ENCODE peak calls at places on chromosomes 16 and 17, in six cellular contexts. Z is cardiac muscle cell, U is A673, J is IMR-90, L is breast epithelium, T is heart left ventricle. P is an unnamed sample.

GRCh38 chr16:56742030-56742984 is 12.4 kb downstream of the NUP93 start:
- DNase-seq in T (no peak), L (no peak), U (peak), J (peak), Z (peak), P (no peak)

GRCh38 chr16:50252082-50252611 is 14.2 kb upstream of the ADCY7 start:
- DNase-seq in Z (no peak), T (no peak), U (no peak), J (no peak), L (peak), P (no peak)

GRCh38 chr17:35241520-35241919 is 1.4 kb upstream of the SLFN5 start:
- DNase-seq in T (no peak), U (no peak), J (no peak), L (no peak), Z (no peak), P (peak)

GRCh38 chr17:78127240-78127887 is 1.2 kb downstream of the TMC6 start:
- DNase-seq in T (peak), Z (peak), U (no peak), L (peak), J (no peak), P (peak)

GRCh38 chr16:64317601-64318000 is 804.3 kb downstream of the CDH11 start:
- DNase-seq in U (no peak), J (no peak), T (no peak), Z (no peak), L (no peak), P (no peak)

GRCh38 chr17:66951605-66951953 is 12.9 kb upstream of the CACNG4 start:
- DNase-seq in T (no peak), J (no peak), U (no peak), L (peak), Z (no peak), P (no peak)

GRCh38 chr17:5532581-5532980 is 46.2 kb downstream of the MIS12 start:
- DNase-seq in T (no peak), J (no peak), U (no peak), Z (no peak), L (no peak), P (no peak)

GRCh38 chr17:41869426-41869825 is 4.2 kb upstream of the KLHL11 start:
- DNase-seq in L (no peak), U (no peak), Z (no peak), T (no peak), J (no peak), P (no peak)

GRCh38 chr16:79114759-79115158 is 485.8 kb downstream of the MAF start:
- DNase-seq in T (no peak), J (no peak), L (no peak), Z (no peak), U (no peak), P (no peak)

GRCh38 chr17:76458580-76459490 is 5.9 kb upstream of the UBE2O start:
- DNase-seq in J (peak), Z (peak), T (peak), L (no peak), U (no peak), P (no peak)

GRCh38 chr16:70152578-70153302 is 20.8 kb upstream of the CLEC18C start:
- DNase-seq in J (no peak), T (no peak), U (no peak), Z (no peak), L (no peak), P (no peak)

GRCh38 chr16:84459941-84460405 is 44.5 kb downstream of the MEAK7 start:
- DNase-seq in T (no peak), Z (no peak), L (no peak), J (no peak), U (no peak), P (no peak)

GRCh38 chr17:77529328-77529650 is 388.5 kb downstream of the SEC14L1 start:
- DNase-seq in Z (no peak), T (no peak), L (no peak), U (no peak), J (no peak), P (no peak)

GRCh38 chr17:75814900-75815373 is 29.3 kb downstream of the UNC13D start:
- DNase-seq in T (no peak), U (no peak), J (peak), Z (peak), L (no peak), P (no peak)

GRCh38 chr17:948284-948852 is 31.2 kb downstream of the NXN start:
- DNase-seq in Z (no peak), U (no peak), T (no peak), J (no peak), L (no peak), P (no peak)

GRCh38 chr16:67084345-67085028 is 25.3 kb upstream of the PHAF1 start:
- DNase-seq in Z (peak), U (no peak), T (no peak), L (no peak), J (peak), P (no peak)

GRCh38 chr16:21638573-21638975 is 13.8 kb downstream of the IGSF6 start:
- DNase-seq in Z (peak), L (no peak), T (no peak), U (no peak), J (peak), P (no peak)

GRCh38 chr17:7282752-7283321 is 1.3 kb downstream of the SLC2A4 start:
- DNase-seq in Z (no peak), U (peak), J (no peak), L (no peak), T (no peak), P (no peak)

GRCh38 chr17:47818002-47818695 is 3.4 kb downstream of the OSBPL7 start:
- DNase-seq in J (no peak), T (no peak), Z (no peak), U (no peak), L (no peak), P (no peak)

GRCh38 chr17:66507103-66507923 is 204.9 kb downstream of the PRKCA start:
- DNase-seq in L (no peak), Z (peak), U (peak), T (no peak), J (peak), P (no peak)

GRCh38 chr16:73382921-73383594 is 335.1 kb upstream of the ZFHX3 start:
- DNase-seq in L (no peak), T (no peak), U (no peak), J (no peak), Z (no peak), P (no peak)

GRCh38 chr17:41308918-41309359 is at the start of gene KRTAP16-1:
- DNase-seq in L (no peak), T (no peak), U (no peak), J (no peak), Z (no peak), P (peak)

GRCh38 chr16:23518435-23518891 is 8.2 kb upstream of the GGA2 start:
- DNase-seq in Z (peak), L (no peak), T (no peak), J (peak), U (no peak), P (no peak)

GRCh38 chr17:47801176-47801765 is 20.3 kb downstream of the OSBPL7 start:
- DNase-seq in T (no peak), Z (no peak), J (no peak), U (no peak), L (no peak), P (no peak)

GRCh38 chr17:35795007-35795870 is at the start of gene MMP28:
- DNase-seq in T (peak), U (no peak), L (no peak), J (no peak), Z (peak), P (peak)

GRCh38 chr16:10587622-10588021 is 7.2 kb upstream of the EMP2 start:
- DNase-seq in T (no peak), J (no peak), Z (no peak), L (no peak), U (no peak), P (no peak)

GRCh38 chr16:27795992-27796614 is 246.2 kb downstream of the KATNIP start:
- DNase-seq in L (no peak), U (peak), J (peak), T (peak), Z (peak), P (no peak)

GRCh38 chr17:57197672-57198071 is 58.7 kb upstream of the MSI2 start:
- DNase-seq in T (no peak), U (no peak), Z (no peak), J (no peak), L (no peak), P (no peak)

GRCh38 chr17:64348666-64349065 is 42.0 kb downstream of the PECAM1 start:
- DNase-seq in J (no peak), U (no peak), L (no peak), Z (no peak), T (no peak), P (no peak)

GRCh38 chr16:73131153-73131862 is 83.4 kb upstream of the ZFHX3 start:
- DNase-seq in Z (no peak), T (no peak), U (no peak), L (no peak), J (no peak), P (no peak)

GRCh38 chr16:56477096-56477878 is 25.9 kb downstream of the OGFOD1 start:
- DNase-seq in Z (peak), U (peak), L (no peak), J (peak), T (no peak), P (no peak)

GRCh38 chr16:79312502-79312901 is 288.0 kb downstream of the MAF start:
- DNase-seq in J (no peak), U (no peak), T (no peak), L (no peak), Z (no peak), P (no peak)

GRCh38 chr17:40015998-40016691 is 905 bp downstream of the CSF3 start:
- DNase-seq in L (no peak), T (no peak), U (no peak), Z (no peak), J (no peak), P (no peak)

GRCh38 chr16:25141648-25142047 is 30.1 kb downstream of the LCMT1 start:
- DNase-seq in Z (peak), L (no peak), U (no peak), J (no peak), T (no peak), P (no peak)

GRCh38 chr17:77875881-77876509 is 82.5 kb upstream of the TNRC6C start:
- DNase-seq in J (peak), L (no peak), T (no peak), Z (no peak), U (no peak), P (no peak)

GRCh38 chr17:15036238-15036637 is 228.9 kb downstream of the PMP22 start:
- DNase-seq in Z (no peak), T (no peak), U (no peak), J (no peak), L (no peak), P (no peak)

GRCh38 chr16:83675136-83675535 is 132.6 kb upstream of the HSBP1 start:
- DNase-seq in T (no peak), J (peak), L (no peak), U (no peak), Z (peak), P (no peak)

GRCh38 chr17:29663155-29663554 is 40.4 kb upstream of the CORO6 start:
- DNase-seq in L (no peak), Z (peak), U (no peak), T (no peak), J (peak), P (no peak)

DNA sequence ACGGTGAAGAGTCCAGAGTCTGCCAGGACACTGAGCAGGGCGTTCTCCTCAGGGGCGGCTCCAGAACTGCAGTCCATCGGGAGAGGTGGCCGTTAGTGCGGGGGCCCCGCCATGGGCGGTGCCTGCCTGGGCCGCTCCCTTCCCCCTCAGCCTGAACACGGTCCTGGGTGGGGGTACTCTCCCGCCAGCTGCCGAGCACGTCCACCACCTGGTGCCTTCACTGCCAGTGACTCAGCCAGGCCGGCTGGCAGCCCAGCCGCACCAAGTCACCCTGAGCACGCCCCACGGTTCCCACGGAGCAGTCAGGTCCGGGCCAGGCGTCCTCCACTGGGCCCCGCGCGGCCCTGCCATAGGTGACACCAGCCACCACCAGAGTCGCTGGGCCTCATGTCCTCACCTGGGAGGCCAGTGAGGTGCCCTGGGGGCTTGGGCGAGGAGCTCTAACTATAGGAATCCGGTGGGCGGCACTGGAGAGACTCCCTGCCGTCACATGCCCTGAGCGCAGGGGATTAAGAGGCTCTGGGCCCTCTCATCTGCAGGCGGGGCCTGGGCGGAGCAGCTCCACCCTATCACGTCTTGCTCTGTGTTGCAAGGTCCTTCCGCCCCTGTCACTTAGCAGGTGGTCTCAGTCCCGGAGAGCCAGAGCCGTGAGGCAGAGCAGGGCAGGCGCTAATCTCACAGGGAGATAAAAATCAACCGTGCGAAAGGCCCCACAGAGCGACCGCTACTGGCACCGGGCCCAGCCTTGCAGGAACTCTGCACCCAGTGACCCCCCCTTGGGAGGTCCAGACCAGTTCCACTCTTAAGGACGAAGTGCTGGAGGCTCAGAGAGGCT is 14.3 kb downstream of the PIEZO1 start:
- DNase-seq in T (peak), J (peak), Z (peak), U (peak), L (peak), P (peak)
- H3K4me3 ChIP-seq in T (peak), J (no peak), Z (no peak), U (peak), L (peak), P (no peak)

GRCh38 chr17:19417611-19418010 is 6.6 kb downstream of the RNF112 start:
- DNase-seq in L (no peak), U (no peak), J (peak), T (no peak), Z (no peak), P (no peak)
- H3K27ac ChIP-seq in L (peak), U (no peak), J (no peak), T (no peak), Z (no peak), P (no peak)

GRCh38 chr17:44499722-44500121 is 3.5 kb downstream of the GPATCH8 start:
- DNase-seq in J (no peak), U (no peak), L (no peak), T (no peak), Z (no peak), P (no peak)
- H3K4me3 ChIP-seq in J (no peak), U (no peak), L (no peak), T (no peak), Z (no peak), P (no peak)

GRCh38 chr17:45086865-45087495 is 25.9 kb downstream of the NMT1 start:
- DNase-seq in U (no peak), L (no peak), T (no peak), J (no peak), Z (no peak), P (no peak)

GRCh38 chr17:45077643-45078042 is 16.5 kb downstream of the NMT1 start:
- DNase-seq in T (no peak), J (no peak), U (no peak), Z (no peak), L (no peak), P (no peak)

GRCh38 chr17:45086346-45086745 is 25.2 kb downstream of the NMT1 start:
- DNase-seq in T (no peak), J (no peak), L (no peak), U (no peak), Z (no peak), P (no peak)

GRCh38 chr17:45081046-45081703 is 20.1 kb downstream of the NMT1 start:
- DNase-seq in L (no peak), U (no peak), Z (no peak), J (no peak), T (no peak), P (no peak)
- H3K27ac ChIP-seq in L (peak), U (no peak), Z (peak), J (peak), T (no peak), P (no peak)

GRCh38 chr17:2380225-2380922 is 20.5 kb downstream of the MNT start:
- DNase-seq in T (no peak), U (no peak), L (no peak), Z (no peak), J (no peak), P (no peak)
- H3K4me3 ChIP-seq in T (no peak), U (no peak), L (no peak), Z (no peak), J (no peak), P (no peak)

P was measured in CD8-positive, alpha-beta memory T cell.